ENCODE peak calls at places on chromosomes 11 and 22, in eight cellular contexts. R is H9; T is LoVo; Y is type B pancreatic cell; C is ovary; V is suprapubic skin; K is activated CD4-positive, alpha-beta T cell treated with anti-CD3 and anti-CD28 coated beads for 24 hours; B is NCI-H345. N is an unnamed sample.

GRCh38 chr11:68935516-68936357 is 32.0 kb downstream of the IGHMBP2 start:
- DNase-seq in R (no peak), K (no peak), T (no peak), B (no peak), C (no peak), V (no peak), Y (no peak), N (no peak)

GRCh38 chr11:16881074-16881709 is 133.0 kb downstream of the PLEKHA7 start:
- DNase-seq in R (no peak), B (no peak), C (peak), K (no peak), Y (no peak), V (no peak), T (no peak), N (peak)

GRCh38 chr11:64101461-64101860 is 64.5 kb downstream of the MACROD1 start:
- DNase-seq in K (no peak), B (no peak), V (no peak), R (no peak), C (peak), Y (no peak), T (no peak), N (no peak)

GRCh38 chr11:34997872-34998548 is 81.6 kb downstream of the PDHX start:
- DNase-seq in C (no peak), Y (no peak), B (no peak), T (no peak), V (no peak), R (no peak), K (no peak), N (no peak)

GRCh38 chr11:87901366-87901765 is 273.9 kb downstream of the RAB38 start:
- DNase-seq in V (no peak), C (no peak), Y (no peak), K (no peak), T (no peak), R (no peak), B (no peak), N (no peak)

GRCh38 chr22:24190159-24190540 is 8.9 kb downstream of the SUSD2 start:
- DNase-seq in R (peak), B (no peak), Y (no peak), C (peak), T (no peak), K (no peak), V (peak), N (no peak)

GRCh38 chr22:46033256-46034200 is 56.6 kb upstream of the WNT7B start:
- DNase-seq in T (no peak), V (peak), R (no peak), Y (no peak), C (peak), K (no peak), B (no peak), N (no peak)

GRCh38 chr11:84255483-84255882 is 969.3 kb upstream of the CCDC90B start:
- DNase-seq in R (no peak), V (no peak), C (no peak), T (no peak), B (no peak), K (no peak), Y (no peak), N (no peak)

GRCh38 chr11:46281374-46281831 is 3.9 kb downstream of the CREB3L1 start:
- DNase-seq in V (no peak), R (no peak), B (no peak), C (peak), K (no peak), Y (no peak), T (peak), N (no peak)

GRCh38 chr11:69017951-69018350 is 4.9 kb upstream of the MRGPRF start:
- DNase-seq in T (no peak), C (no peak), R (no peak), K (no peak), V (no peak), B (no peak), Y (no peak), N (no peak)

GRCh38 chr11:73577496-73577917 is 20.4 kb downstream of the FAM168A start:
- DNase-seq in R (no peak), C (no peak), B (no peak), T (no peak), K (no peak), V (no peak), Y (no peak), N (no peak)

GRCh38 chr11:71140206-71140919 is 112.0 kb downstream of the SHANK2 start:
- DNase-seq in K (no peak), V (no peak), C (no peak), R (no peak), B (peak), Y (no peak), T (no peak), N (no peak)

GRCh38 chr11:75073459-75074190 is 23.1 kb downstream of the OR2AT4 start:
- DNase-seq in Y (no peak), V (no peak), B (no peak), T (no peak), K (no peak), C (no peak), R (peak), N (no peak)

GRCh38 chr11:132220464-132220863 is 850.0 kb downstream of the NTM start:
- DNase-seq in B (no peak), V (no peak), R (no peak), Y (no peak), T (no peak), C (no peak), K (no peak), N (no peak)

GRCh38 chr11:66176650-66177049 is 91.8 kb upstream of the RAB1B start:
- DNase-seq in B (no peak), K (no peak), C (no peak), R (no peak), Y (no peak), V (no peak), T (no peak), N (no peak)

GRCh38 chr11:23112390-23112789 is 252.1 kb upstream of the CCDC179 start:
- DNase-seq in C (no peak), R (no peak), K (no peak), T (no peak), B (no peak), V (no peak), Y (no peak), N (no peak)

GRCh38 chr11:111081021-111081511 is 164.5 kb upstream of the POU2AF2 start:
- DNase-seq in K (no peak), T (no peak), V (no peak), B (peak), R (no peak), Y (no peak), C (no peak), N (no peak)

GRCh38 chr11:19089421-19089820 is 27.5 kb upstream of the ZDHHC13 start:
- DNase-seq in B (no peak), R (no peak), V (no peak), K (no peak), Y (no peak), T (no peak), C (no peak), N (no peak)

GRCh38 chr22:26922804-26923203 is 265.4 kb downstream of the MIAT start:
- DNase-seq in B (no peak), C (no peak), K (no peak), T (no peak), V (no peak), R (peak), Y (no peak), N (no peak)

GRCh38 chr11:65896009-65896999 is 3.9 kb downstream of the FOSL1 start:
- DNase-seq in Y (no peak), K (no peak), R (no peak), B (no peak), V (no peak), T (no peak), C (no peak), N (no peak)

GRCh38 chr11:73312806-73313403 is 4.8 kb downstream of the ARHGEF17 start:
- DNase-seq in C (peak), V (no peak), B (no peak), K (no peak), R (no peak), T (no peak), Y (no peak), N (no peak)

GRCh38 chr11:117818036-117818858 is 6.3 kb downstream of the FXYD2 start:
- DNase-seq in T (no peak), K (no peak), V (no peak), Y (no peak), B (no peak), R (no peak), C (no peak), N (no peak)